ENCODE peak calls at places on chromosomes 6 and 20, in ten cellular contexts. B is bronchial epithelial cell, C is cardiac fibroblast, G is heart left ventricle, J is tibial nerve, N is upper lobe of left lung, R is fibroblast of the aortic adventitia, K is H1, L is GM12878, I is lower leg skin. W is an unnamed sample.

GRCh38 chr20:53905019-53905847 is 165.2 kb downstream of the BCAS1 start:
- DNase-seq in B (no peak), G (no peak), J (no peak), K (no peak), L (no peak), C (no peak), R (no peak), I (no peak), N (no peak), W (no peak)

GRCh38 chr6:142207265-142207877 is 60.3 kb downstream of the VTA1 start:
- DNase-seq in R (peak; percentile 76), G (peak; percentile 38), N (no peak), K (peak; percentile 63), I (no peak), J (no peak), C (peak; percentile 82), L (no peak), B (peak; percentile 44), W (no peak)

GRCh38 chr20:42082611-42083010 is 464.4 kb upstream of the CHD6 start:
- DNase-seq in L (no peak), R (peak; percentile 1), N (no peak), I (no peak), G (peak; percentile 92), J (peak; percentile 91), B (peak; percentile 8), C (peak; percentile 43), K (no peak), W (no peak)

GRCh38 chr6:161227004-161227950 is 46.6 kb downstream of the AGPAT4 start:
- DNase-seq in R (peak; percentile 35), C (no peak), J (no peak), G (no peak), K (no peak), N (no peak), L (no peak), I (no peak), B (no peak), W (no peak)

GRCh38 chr20:22438926-22439325 is 145.4 kb downstream of the FOXA2 start:
- DNase-seq in K (no peak), I (no peak), C (no peak), R (no peak), B (no peak), J (no peak), N (no peak), G (no peak), L (no peak), W (no peak)

GRCh38 chr6:165594584-165595333 is 68.3 kb downstream of the PDE10A start:
- DNase-seq in N (no peak), I (no peak), C (no peak), R (no peak), K (no peak), J (no peak), L (no peak), G (no peak), B (no peak), W (no peak)

GRCh38 chr20:49711331-49711987 is 2.2 kb downstream of the B4GALT5 start:
- DNase-seq in G (no peak), J (no peak), K (no peak), R (no peak), B (no peak), N (no peak), I (no peak), C (no peak), L (no peak), W (no peak)

GRCh38 chr20:63957004-63957689 is 931 bp upstream of the UCKL1 start:
- DNase-seq in I (no peak), B (peak; percentile 60), J (no peak), L (no peak), R (peak; percentile 61), K (peak; percentile 90), N (peak; percentile 88), G (peak; percentile 78), C (peak; percentile 59), W (no peak)

GRCh38 chr6:146871613-146872465 is 273.1 kb downstream of the ADGB start:
- DNase-seq in J (no peak), G (no peak), L (no peak), B (no peak), N (no peak), R (no peak), C (no peak), I (no peak), K (no peak), W (no peak)

GRCh38 chr20:5864873-5865582 is 85.3 kb downstream of the TRMT6 start:
- DNase-seq in C (peak; percentile 84), G (no peak), B (peak; percentile 79), N (no peak), L (no peak), R (peak; percentile 41), K (no peak), I (no peak), J (no peak), W (no peak)

GRCh38 chr6:120826253-120826652 is 508.0 kb downstream of the TBC1D32 start:
- DNase-seq in G (no peak), I (no peak), K (peak; percentile 62), L (no peak), R (no peak), N (no peak), C (peak; percentile 8), B (peak; percentile 44), J (peak; percentile 28), W (no peak)

GRCh38 chr20:1267809-1268374 is 1.8 kb downstream of the SNPH start:
- DNase-seq in L (no peak), J (no peak), G (no peak), R (no peak), K (no peak), B (no peak), I (no peak), N (no peak), C (no peak), W (no peak)

GRCh38 chr6:119226089-119226488 is 123.5 kb downstream of the MAN1A1 start:
- DNase-seq in I (no peak), B (no peak), K (no peak), R (no peak), L (no peak), J (no peak), G (no peak), N (no peak), C (no peak), W (peak; percentile 18)

GRCh38 chr6:145551164-145551563 is 184.2 kb downstream of the EPM2A start:
- DNase-seq in K (no peak), N (no peak), R (peak; percentile 5), I (no peak), J (no peak), L (no peak), B (no peak), G (no peak), C (peak; percentile 23), W (no peak)

GRCh38 chr6:154096834-154097233 is 57.8 kb downstream of the OPRM1 start:
- DNase-seq in L (no peak), R (no peak), I (no peak), C (no peak), K (no peak), N (no peak), G (no peak), J (no peak), B (no peak), W (no peak)

GRCh38 chr6:122399348-122400120 is at the start of gene HSF2:
- DNase-seq in R (peak; percentile 97), I (peak; percentile 99), L (peak; percentile 86), B (peak; percentile 97), C (peak; percentile 98), N (peak; percentile 97), J (peak; percentile 90), G (peak; percentile 97), K (peak; percentile 85), W (peak; percentile 87)
- TF ChIP-seq CTCF in R (peak; percentile 28), I (no peak), L (peak; percentile 11), B (peak; percentile 30), C (no peak), N (no peak), J (no peak), G (no peak), K (no peak), W (peak; percentile 13)

GRCh38 chr20:3100480-3100879 is 16.0 kb upstream of the AVP start:
- DNase-seq in R (no peak), K (no peak), J (no peak), C (no peak), I (no peak), G (no peak), N (no peak), L (no peak), B (no peak), W (no peak)
- H3K4me3 ChIP-seq in R (no peak overlapping the region), K (no peak overlapping the region), J (no peak overlapping the region), C (no peak overlapping the region), I (no peak overlapping the region), G (no peak overlapping the region), N (no peak overlapping the region), L (no peak overlapping the region), B (no peak overlapping the region), W (no peak overlapping the region)

DNA sequence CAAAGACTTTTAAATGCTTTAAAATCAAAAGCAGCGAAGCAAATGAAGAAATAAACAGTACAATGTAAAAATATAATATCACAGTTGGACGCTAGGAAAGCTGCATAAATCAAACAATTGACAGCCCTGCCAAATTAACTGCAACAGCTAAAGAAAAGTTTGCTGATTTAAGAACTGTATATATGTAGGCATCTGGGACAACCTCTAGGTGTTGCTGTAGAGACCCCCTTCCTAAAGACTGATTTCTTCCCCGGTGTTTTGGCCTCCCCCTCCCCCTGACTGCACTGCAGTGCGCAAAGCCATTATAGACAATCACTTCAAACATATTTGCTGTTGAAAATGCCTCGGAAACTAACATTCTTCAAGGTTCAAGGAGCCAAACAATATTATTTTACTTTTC is 1.1 kb downstream of the ELOVL4 start:
- DNase-seq in I (no peak), G (no peak), K (no peak), L (no peak), R (peak; percentile 40), C (peak; percentile 31), J (no peak), N (no peak), B (peak; percentile 35), W (no peak)
- TF ChIP-seq CTCF in I (no peak), G (no peak), K (peak; percentile 21), L (peak; percentile 19), R (peak; percentile 63), C (peak; percentile 58), J (no peak), N (no peak), B (peak; percentile 45), W (peak; percentile 38)

GRCh38 chr6:37005827-37006514 is 516 bp downstream of the FGD2 start:
- DNase-seq in J (no peak), I (no peak), C (no peak), R (no peak), B (no peak), N (peak; percentile 48), L (no peak), G (no peak), K (no peak), W (no peak)

GRCh38 chr6:37007340-37008043 is 2.0 kb downstream of the FGD2 start:
- DNase-seq in L (no peak), N (no peak), K (no peak), G (peak; percentile 52), J (peak; percentile 20), R (peak; percentile 15), B (no peak), C (no peak), I (no peak), W (no peak)

GRCh38 chr6:37010402-37010892 is 5.0 kb downstream of the FGD2 start:
- DNase-seq in G (no peak), J (no peak), L (no peak), K (no peak), C (no peak), R (no peak), N (no peak), B (no peak), I (no peak), W (no peak)

GRCh38 chr6:37006793-37007339 is 1.4 kb downstream of the FGD2 start:
- DNase-seq in L (no peak), G (no peak), B (no peak), C (peak; percentile 33), J (no peak), I (no peak), R (no peak), K (no peak), N (no peak), W (no peak)

GRCh38 chr6:37008484-37009186 is 3.2 kb downstream of the FGD2 start:
- DNase-seq in L (no peak), G (no peak), K (no peak), J (no peak), N (no peak), C (no peak), R (no peak), B (no peak), I (no peak), W (no peak)
- H3K4me3 ChIP-seq in L (peak overlapping the region; percentile 81), G (peak overlapping the region; percentile 44), K (no peak overlapping the region), J (no peak overlapping the region), N (no peak overlapping the region), C (no peak overlapping the region), R (no peak overlapping the region), B (no peak overlapping the region), I (no peak overlapping the region), W (no peak overlapping the region)

W was measured in epithelial cell of proximal tubule.